ENCODE peak calls at places on chromosomes 7 and 10, in six cellular contexts. One of them, this sample, is unnamed.
A peak's percentile ranks its signal among the peaks of the same experiment; 100 is the strongest.

GRCh38 chr10:76089626-76090185 is 658.3 kb downstream of the LRMDA start:
- DNase-seq in left ventricle myocardium inferior: no peak
- DNase-seq in mesothelial cell of epicardium: no peak
- DNase-seq in MM.1S: no peak
- DNase-seq in choroid plexus epithelial cell: no peak
- DNase-seq in CD8-positive, alpha-beta T cell: no peak
- DNase-seq in this sample: no peak

GRCh38 chr7:107694395-107694794 is 33.8 kb downstream of the SLC26A4 start:
- DNase-seq in left ventricle myocardium inferior: no peak
- DNase-seq in mesothelial cell of epicardium: no peak
- DNase-seq in MM.1S: no peak
- DNase-seq in choroid plexus epithelial cell: peak; percentile 53
- DNase-seq in CD8-positive, alpha-beta T cell: no peak
- DNase-seq in this sample: peak; percentile 37

GRCh38 chr10:13788320-13788600 is 201.5 kb downstream of the PRPF18 start:
- DNase-seq in left ventricle myocardium inferior: no peak
- DNase-seq in mesothelial cell of epicardium: no peak
- DNase-seq in MM.1S: no peak
- DNase-seq in choroid plexus epithelial cell: no peak
- DNase-seq in CD8-positive, alpha-beta T cell: no peak
- DNase-seq in this sample: no peak

GRCh38 chr7:81256991-81257390 is 338.1 kb upstream of the SEMA3C start:
- DNase-seq in left ventricle myocardium inferior: no peak
- DNase-seq in mesothelial cell of epicardium: no peak
- DNase-seq in MM.1S: no peak
- DNase-seq in choroid plexus epithelial cell: peak; percentile 49
- DNase-seq in CD8-positive, alpha-beta T cell: no peak
- DNase-seq in this sample: no peak

GRCh38 chr10:96673318-96674099 is 46.8 kb downstream of the PIK3AP1 start:
- DNase-seq in left ventricle myocardium inferior: peak; percentile 25
- DNase-seq in mesothelial cell of epicardium: no peak
- DNase-seq in MM.1S: peak; percentile 54
- DNase-seq in choroid plexus epithelial cell: peak; percentile 73
- DNase-seq in CD8-positive, alpha-beta T cell: no peak
- DNase-seq in this sample: no peak

GRCh38 chr7:144787127-144787526 is 48.7 kb downstream of the TPK1 start:
- DNase-seq in left ventricle myocardium inferior: no peak
- DNase-seq in mesothelial cell of epicardium: no peak
- DNase-seq in MM.1S: no peak
- DNase-seq in choroid plexus epithelial cell: peak; percentile 13
- DNase-seq in CD8-positive, alpha-beta T cell: no peak
- DNase-seq in this sample: peak; percentile 29

GRCh38 chr10:31401287-31401686 is 82.3 kb downstream of the ZEB1 start:
- DNase-seq in left ventricle myocardium inferior: no peak
- DNase-seq in mesothelial cell of epicardium: no peak
- DNase-seq in MM.1S: no peak
- DNase-seq in choroid plexus epithelial cell: no peak
- DNase-seq in CD8-positive, alpha-beta T cell: no peak
- DNase-seq in this sample: peak; percentile 19

GRCh38 chr10:5583525-5584175 is 58.9 kb downstream of the CALML3 start:
- DNase-seq in left ventricle myocardium inferior: peak; percentile 52
- DNase-seq in mesothelial cell of epicardium: no peak
- DNase-seq in MM.1S: peak; percentile 74
- DNase-seq in choroid plexus epithelial cell: peak; percentile 58
- DNase-seq in CD8-positive, alpha-beta T cell: no peak
- DNase-seq in this sample: peak; percentile 87

GRCh38 chr10:58220769-58221448 is 46.8 kb downstream of the IPMK start:
- DNase-seq in left ventricle myocardium inferior: no peak
- DNase-seq in mesothelial cell of epicardium: no peak
- DNase-seq in MM.1S: no peak
- DNase-seq in choroid plexus epithelial cell: peak; percentile 66
- DNase-seq in CD8-positive, alpha-beta T cell: no peak
- DNase-seq in this sample: peak; percentile 16

GRCh38 chr10:118309911-118310310 is 32.2 kb downstream of the FAM204A start:
- DNase-seq in left ventricle myocardium inferior: no peak
- DNase-seq in mesothelial cell of epicardium: no peak
- DNase-seq in MM.1S: no peak
- DNase-seq in choroid plexus epithelial cell: no peak
- DNase-seq in CD8-positive, alpha-beta T cell: no peak
- DNase-seq in this sample: no peak

GRCh38 chr10:93402192-93402591 is 79.9 kb downstream of the MYOF start:
- DNase-seq in left ventricle myocardium inferior: no peak
- DNase-seq in mesothelial cell of epicardium: no peak
- DNase-seq in MM.1S: no peak
- DNase-seq in choroid plexus epithelial cell: no peak
- DNase-seq in CD8-positive, alpha-beta T cell: no peak
- DNase-seq in this sample: no peak

GRCh38 chr10:116771101-116771705 is 28.8 kb upstream of the HSPA12A start:
- DNase-seq in left ventricle myocardium inferior: peak; percentile 67
- DNase-seq in mesothelial cell of epicardium: no peak
- DNase-seq in MM.1S: no peak
- DNase-seq in choroid plexus epithelial cell: peak; percentile 81
- DNase-seq in CD8-positive, alpha-beta T cell: no peak
- DNase-seq in this sample: peak; percentile 98

GRCh38 chr7:45586748-45587520 is 12.8 kb downstream of the ADCY1 start:
- DNase-seq in left ventricle myocardium inferior: no peak
- DNase-seq in mesothelial cell of epicardium: no peak
- DNase-seq in MM.1S: no peak
- DNase-seq in choroid plexus epithelial cell: no peak
- DNase-seq in CD8-positive, alpha-beta T cell: no peak
- DNase-seq in this sample: no peak

GRCh38 chr10:71220689-71221540 is 8.5 kb downstream of the UNC5B start:
- DNase-seq in left ventricle myocardium inferior: no peak
- DNase-seq in mesothelial cell of epicardium: no peak
- DNase-seq in MM.1S: no peak
- DNase-seq in choroid plexus epithelial cell: no peak
- DNase-seq in CD8-positive, alpha-beta T cell: no peak
- DNase-seq in this sample: no peak

GRCh38 chr10:71219918-71220688 is 7.7 kb downstream of the UNC5B start:
- DNase-seq in left ventricle myocardium inferior: no peak
- DNase-seq in mesothelial cell of epicardium: no peak
- DNase-seq in MM.1S: no peak
- DNase-seq in choroid plexus epithelial cell: no peak
- DNase-seq in CD8-positive, alpha-beta T cell: no peak
- DNase-seq in this sample: no peak

GRCh38 chr10:71221586-71222202 is 9.3 kb downstream of the UNC5B start:
- DNase-seq in left ventricle myocardium inferior: no peak
- DNase-seq in mesothelial cell of epicardium: no peak
- DNase-seq in MM.1S: no peak
- DNase-seq in choroid plexus epithelial cell: no peak
- DNase-seq in CD8-positive, alpha-beta T cell: no peak
- DNase-seq in this sample: no peak

GRCh38 chr10:71223365-71224058 is 11.1 kb downstream of the UNC5B start:
- DNase-seq in left ventricle myocardium inferior: no peak
- DNase-seq in mesothelial cell of epicardium: no peak
- DNase-seq in MM.1S: no peak
- DNase-seq in choroid plexus epithelial cell: no peak
- DNase-seq in CD8-positive, alpha-beta T cell: no peak
- DNase-seq in this sample: no peak

DNA sequence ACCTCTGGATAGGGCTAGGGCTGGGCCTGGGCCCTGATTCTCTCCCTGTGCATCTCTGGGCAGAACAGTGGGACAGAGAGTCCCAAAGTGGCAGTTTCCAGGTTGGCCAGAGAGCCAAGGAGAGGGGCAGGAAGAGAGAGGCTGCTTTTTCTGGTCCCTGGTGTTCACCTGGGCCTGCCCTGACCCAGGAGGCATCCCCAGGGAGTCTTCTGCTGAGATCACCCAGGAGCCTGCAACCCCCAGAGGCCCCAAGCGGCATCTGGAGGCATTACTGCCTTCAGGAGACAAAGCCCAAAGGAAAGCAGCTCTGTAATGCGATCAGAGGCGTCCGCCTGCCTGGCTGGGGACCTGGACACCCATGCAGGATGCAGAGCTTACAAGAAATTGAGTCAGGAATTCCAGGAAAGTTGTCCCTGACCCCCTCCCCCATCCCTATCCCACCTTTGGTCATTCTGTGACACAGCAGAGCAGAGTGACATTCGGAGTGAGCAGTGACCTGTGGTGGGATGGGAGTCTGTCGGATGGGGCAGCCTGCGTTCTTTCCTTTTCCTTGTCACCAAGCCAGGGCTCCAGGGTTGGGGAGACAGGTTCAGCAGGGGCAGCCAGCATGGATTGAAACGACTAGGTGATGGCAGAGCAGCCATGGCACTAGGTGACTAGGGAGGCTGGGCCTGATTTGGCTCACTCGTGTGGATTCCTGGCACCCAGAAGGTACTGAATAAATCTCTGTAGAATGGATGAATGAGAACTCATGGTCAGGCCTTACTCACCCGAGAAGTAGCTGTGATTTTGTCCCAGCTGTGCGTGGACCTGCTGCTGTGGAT is 10.4 kb downstream of the UNC5B start:
- DNase-seq in left ventricle myocardium inferior: no peak
- DNase-seq in mesothelial cell of epicardium: no peak
- DNase-seq in MM.1S: no peak
- DNase-seq in choroid plexus epithelial cell: peak; percentile 13
- DNase-seq in CD8-positive, alpha-beta T cell: no peak
- DNase-seq in this sample: no peak
- TF ChIP-seq CTCF in left ventricle myocardium inferior: no peak
- TF ChIP-seq CTCF in mesothelial cell of epicardium: peak; percentile 26
- TF ChIP-seq CTCF in MM.1S: no peak
- TF ChIP-seq CTCF in choroid plexus epithelial cell: peak; percentile 25
- TF ChIP-seq CTCF in CD8-positive, alpha-beta T cell: no peak
- TF ChIP-seq CTCF in this sample: no peak

DNA sequence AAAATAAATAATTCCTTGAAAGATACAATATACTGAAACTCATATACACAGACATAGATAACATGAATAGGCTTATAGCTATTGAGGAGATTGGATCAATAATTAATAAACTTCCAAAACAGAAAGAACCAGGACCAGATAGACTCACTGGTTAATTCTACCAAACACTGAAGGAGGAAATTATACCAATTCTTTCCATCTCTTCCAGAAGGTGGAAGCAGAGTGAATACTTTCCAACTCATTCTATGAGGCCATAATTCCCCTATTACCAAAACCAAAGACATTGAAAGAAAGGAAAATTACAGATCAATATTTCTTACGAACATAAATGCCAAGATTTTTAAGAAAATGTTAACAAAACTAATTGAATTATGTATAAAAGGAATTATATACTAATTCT is 624.8 kb upstream of the LRRTM3 start:
- DNase-seq in left ventricle myocardium inferior: no peak
- DNase-seq in mesothelial cell of epicardium: no peak
- DNase-seq in MM.1S: no peak
- DNase-seq in choroid plexus epithelial cell: no peak
- DNase-seq in CD8-positive, alpha-beta T cell: no peak
- DNase-seq in this sample: no peak
- TF ChIP-seq CTCF in left ventricle myocardium inferior: no peak
- TF ChIP-seq CTCF in mesothelial cell of epicardium: no peak
- TF ChIP-seq CTCF in MM.1S: no peak
- TF ChIP-seq CTCF in choroid plexus epithelial cell: no peak
- TF ChIP-seq CTCF in CD8-positive, alpha-beta T cell: no peak
- TF ChIP-seq CTCF in this sample: no peak

DNA sequence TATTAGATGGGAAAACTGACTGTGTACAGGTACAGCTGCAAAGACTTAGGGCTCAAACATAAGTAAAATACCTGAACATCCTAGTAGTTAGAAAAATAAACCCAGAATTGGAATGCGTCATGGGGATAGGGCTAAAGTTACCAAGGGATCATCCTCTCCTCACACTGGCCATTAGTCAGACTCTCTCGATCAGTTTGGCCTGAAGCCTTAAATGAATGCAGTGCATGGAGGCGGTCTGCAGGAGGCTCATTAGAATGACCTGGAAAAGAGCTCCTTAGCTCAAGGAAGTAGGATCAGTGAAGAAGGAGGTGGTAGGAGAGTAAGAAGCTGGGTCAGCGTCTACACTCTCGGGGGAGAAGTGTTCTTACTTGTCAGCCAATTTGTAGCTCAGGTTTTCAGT is 35.3 kb downstream of the DENND2A start:
- DNase-seq in left ventricle myocardium inferior: no peak
- DNase-seq in mesothelial cell of epicardium: no peak
- DNase-seq in MM.1S: no peak
- DNase-seq in choroid plexus epithelial cell: peak; percentile 71
- DNase-seq in CD8-positive, alpha-beta T cell: no peak
- DNase-seq in this sample: no peak
- TF ChIP-seq CTCF in left ventricle myocardium inferior: no peak
- TF ChIP-seq CTCF in mesothelial cell of epicardium: no peak
- TF ChIP-seq CTCF in MM.1S: no peak
- TF ChIP-seq CTCF in choroid plexus epithelial cell: peak; percentile 32
- TF ChIP-seq CTCF in CD8-positive, alpha-beta T cell: no peak
- TF ChIP-seq CTCF in this sample: no peak

GRCh38 chr10:43960981-43961380 is 312.3 kb upstream of the ZNF32 start:
- DNase-seq in left ventricle myocardium inferior: no peak
- DNase-seq in mesothelial cell of epicardium: no peak
- DNase-seq in MM.1S: no peak
- DNase-seq in choroid plexus epithelial cell: no peak
- DNase-seq in CD8-positive, alpha-beta T cell: no peak
- DNase-seq in this sample: no peak
- TF ChIP-seq CTCF in left ventricle myocardium inferior: no peak
- TF ChIP-seq CTCF in mesothelial cell of epicardium: no peak
- TF ChIP-seq CTCF in MM.1S: no peak
- TF ChIP-seq CTCF in choroid plexus epithelial cell: no peak
- TF ChIP-seq CTCF in CD8-positive, alpha-beta T cell: no peak
- TF ChIP-seq CTCF in this sample: no peak

DNA sequence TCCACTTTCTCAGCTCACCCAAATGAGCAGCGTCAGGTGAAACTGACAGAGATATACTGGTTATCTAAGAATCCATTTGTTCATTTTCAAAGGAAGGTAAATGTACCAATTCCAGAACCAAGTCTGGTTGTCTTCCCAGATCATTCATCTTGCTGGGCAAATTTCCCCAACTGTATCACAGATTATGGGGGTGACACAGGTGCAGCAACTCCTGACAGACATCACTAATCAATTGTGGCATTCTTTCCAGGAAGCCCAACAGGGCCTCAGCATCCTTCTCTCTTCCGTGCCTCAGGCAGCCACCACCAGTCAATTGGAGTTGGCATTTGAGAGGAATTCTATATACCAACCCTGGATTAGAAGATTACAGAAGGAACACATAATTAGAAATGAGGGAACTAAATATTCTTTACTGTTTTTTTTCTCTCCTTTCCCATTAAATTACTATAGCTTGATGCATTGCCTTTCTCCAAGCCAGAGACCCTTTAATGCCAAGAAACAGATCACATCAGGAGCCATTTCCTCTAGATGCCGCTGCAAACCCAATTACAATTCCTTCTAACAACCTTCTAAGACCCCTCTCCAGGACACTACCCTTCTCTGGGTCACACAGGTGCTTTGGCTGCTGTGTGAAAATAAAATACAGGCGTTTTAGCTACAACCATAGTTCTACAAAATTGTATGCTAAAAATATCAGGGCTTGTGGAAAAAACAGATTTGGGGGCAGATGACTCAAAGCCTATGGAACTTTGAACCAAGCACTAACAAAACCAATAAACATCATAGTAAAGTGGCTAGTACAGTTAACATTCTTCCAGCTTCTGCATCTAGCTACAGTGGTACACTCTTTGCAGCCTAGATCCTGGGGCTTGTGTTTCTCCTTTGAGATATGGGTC is 291.6 kb downstream of the RNLS start:
- DNase-seq in left ventricle myocardium inferior: no peak
- DNase-seq in mesothelial cell of epicardium: no peak
- DNase-seq in MM.1S: no peak
- DNase-seq in choroid plexus epithelial cell: peak; percentile 23
- DNase-seq in CD8-positive, alpha-beta T cell: no peak
- DNase-seq in this sample: no peak
- TF ChIP-seq CTCF in left ventricle myocardium inferior: no peak
- TF ChIP-seq CTCF in mesothelial cell of epicardium: no peak
- TF ChIP-seq CTCF in MM.1S: no peak
- TF ChIP-seq CTCF in choroid plexus epithelial cell: no peak
- TF ChIP-seq CTCF in CD8-positive, alpha-beta T cell: no peak
- TF ChIP-seq CTCF in this sample: no peak